ENCODE peak calls at places on chromosomes 12 and 14, in six cellular contexts. One of them, this sample, is unnamed.

GRCh38 chr12:93812616-93813015 is 135.4 kb downstream of the CRADD start:
- DNase-seq in activated naive CD4-positive, alpha-beta T cell: no peak
- DNase-seq in activated CD4-positive, alpha-beta T cell treated with anti-CD3 and anti-CD28 coated beads, Interleukin-2, amount 10 ng/mL, durations not matched to agents 7 days and 5 days: no peak
- DNase-seq in effector CD4-positive, alpha-beta T cell: no peak
- DNase-seq in hypothalamus: no peak
- DNase-seq in NCI-H446: no peak
- DNase-seq in this sample: peak

GRCh38 chr12:108599541-108599940 is 1.7 kb upstream of the TMEM119 start:
- DNase-seq in activated naive CD4-positive, alpha-beta T cell: no peak
- DNase-seq in activated CD4-positive, alpha-beta T cell treated with anti-CD3 and anti-CD28 coated beads, Interleukin-2, amount 10 ng/mL, durations not matched to agents 7 days and 5 days: no peak
- DNase-seq in effector CD4-positive, alpha-beta T cell: no peak
- DNase-seq in hypothalamus: no peak
- DNase-seq in NCI-H446: no peak
- DNase-seq in this sample: no peak

GRCh38 chr12:15525414-15525813 is 203.1 kb downstream of the PTPRO start:
- DNase-seq in activated naive CD4-positive, alpha-beta T cell: no peak
- DNase-seq in activated CD4-positive, alpha-beta T cell treated with anti-CD3 and anti-CD28 coated beads, Interleukin-2, amount 10 ng/mL, durations not matched to agents 7 days and 5 days: no peak
- DNase-seq in effector CD4-positive, alpha-beta T cell: no peak
- DNase-seq in hypothalamus: no peak
- DNase-seq in NCI-H446: no peak
- DNase-seq in this sample: no peak

GRCh38 chr14:64680013-64680674 is 24.1 kb upstream of the PLEKHG3 start:
- DNase-seq in activated naive CD4-positive, alpha-beta T cell: no peak
- DNase-seq in activated CD4-positive, alpha-beta T cell treated with anti-CD3 and anti-CD28 coated beads, Interleukin-2, amount 10 ng/mL, durations not matched to agents 7 days and 5 days: no peak
- DNase-seq in effector CD4-positive, alpha-beta T cell: no peak
- DNase-seq in hypothalamus: no peak
- DNase-seq in NCI-H446: peak
- DNase-seq in this sample: no peak

GRCh38 chr12:110565919-110566871 is 16.9 kb downstream of the PPTC7 start:
- DNase-seq in activated naive CD4-positive, alpha-beta T cell: no peak
- DNase-seq in activated CD4-positive, alpha-beta T cell treated with anti-CD3 and anti-CD28 coated beads, Interleukin-2, amount 10 ng/mL, durations not matched to agents 7 days and 5 days: no peak
- DNase-seq in effector CD4-positive, alpha-beta T cell: no peak
- DNase-seq in hypothalamus: no peak
- DNase-seq in NCI-H446: no peak
- DNase-seq in this sample: no peak

GRCh38 chr14:83147006-83147405 is 1613.4 kb upstream of the SEL1L start:
- DNase-seq in activated naive CD4-positive, alpha-beta T cell: no peak
- DNase-seq in activated CD4-positive, alpha-beta T cell treated with anti-CD3 and anti-CD28 coated beads, Interleukin-2, amount 10 ng/mL, durations not matched to agents 7 days and 5 days: no peak
- DNase-seq in effector CD4-positive, alpha-beta T cell: no peak
- DNase-seq in hypothalamus: no peak
- DNase-seq in NCI-H446: no peak
- DNase-seq in this sample: no peak

GRCh38 chr12:31220633-31221565 is 105.1 kb downstream of the SINHCAF start:
- DNase-seq in activated naive CD4-positive, alpha-beta T cell: no peak
- DNase-seq in activated CD4-positive, alpha-beta T cell treated with anti-CD3 and anti-CD28 coated beads, Interleukin-2, amount 10 ng/mL, durations not matched to agents 7 days and 5 days: no peak
- DNase-seq in effector CD4-positive, alpha-beta T cell: no peak
- DNase-seq in hypothalamus: no peak
- DNase-seq in NCI-H446: no peak
- DNase-seq in this sample: no peak

GRCh38 chr12:95390192-95390591 is 83.8 kb upstream of the METAP2 start:
- DNase-seq in activated naive CD4-positive, alpha-beta T cell: no peak
- DNase-seq in activated CD4-positive, alpha-beta T cell treated with anti-CD3 and anti-CD28 coated beads, Interleukin-2, amount 10 ng/mL, durations not matched to agents 7 days and 5 days: no peak
- DNase-seq in effector CD4-positive, alpha-beta T cell: no peak
- DNase-seq in hypothalamus: no peak
- DNase-seq in NCI-H446: no peak
- DNase-seq in this sample: no peak

GRCh38 chr14:101243587-101244338 is 317.5 kb upstream of the DIO3 start:
- DNase-seq in activated naive CD4-positive, alpha-beta T cell: no peak
- DNase-seq in activated CD4-positive, alpha-beta T cell treated with anti-CD3 and anti-CD28 coated beads, Interleukin-2, amount 10 ng/mL, durations not matched to agents 7 days and 5 days: no peak
- DNase-seq in effector CD4-positive, alpha-beta T cell: no peak
- DNase-seq in hypothalamus: no peak
- DNase-seq in NCI-H446: no peak
- DNase-seq in this sample: no peak

GRCh38 chr14:105313381-105314286 is 914 bp upstream of the PACS2 start:
- DNase-seq in activated naive CD4-positive, alpha-beta T cell: no peak
- DNase-seq in activated CD4-positive, alpha-beta T cell treated with anti-CD3 and anti-CD28 coated beads, Interleukin-2, amount 10 ng/mL, durations not matched to agents 7 days and 5 days: no peak
- DNase-seq in effector CD4-positive, alpha-beta T cell: peak
- DNase-seq in hypothalamus: no peak
- DNase-seq in NCI-H446: peak
- DNase-seq in this sample: no peak

GRCh38 chr12:62847709-62848108 is 87.2 kb downstream of the PPM1H start:
- DNase-seq in activated naive CD4-positive, alpha-beta T cell: no peak
- DNase-seq in activated CD4-positive, alpha-beta T cell treated with anti-CD3 and anti-CD28 coated beads, Interleukin-2, amount 10 ng/mL, durations not matched to agents 7 days and 5 days: no peak
- DNase-seq in effector CD4-positive, alpha-beta T cell: no peak
- DNase-seq in hypothalamus: no peak
- DNase-seq in NCI-H446: no peak
- DNase-seq in this sample: no peak

GRCh38 chr14:104125011-104125410 is 13.4 kb upstream of the KIF26A start:
- DNase-seq in activated naive CD4-positive, alpha-beta T cell: no peak
- DNase-seq in activated CD4-positive, alpha-beta T cell treated with anti-CD3 and anti-CD28 coated beads, Interleukin-2, amount 10 ng/mL, durations not matched to agents 7 days and 5 days: no peak
- DNase-seq in effector CD4-positive, alpha-beta T cell: no peak
- DNase-seq in hypothalamus: no peak
- DNase-seq in NCI-H446: no peak
- DNase-seq in this sample: no peak

GRCh38 chr12:40745386-40745785 is 53.1 kb downstream of the CNTN1 start:
- DNase-seq in activated naive CD4-positive, alpha-beta T cell: no peak
- DNase-seq in activated CD4-positive, alpha-beta T cell treated with anti-CD3 and anti-CD28 coated beads, Interleukin-2, amount 10 ng/mL, durations not matched to agents 7 days and 5 days: no peak
- DNase-seq in effector CD4-positive, alpha-beta T cell: no peak
- DNase-seq in hypothalamus: no peak
- DNase-seq in NCI-H446: no peak
- DNase-seq in this sample: no peak

GRCh38 chr12:127819066-127819465 is 447.9 kb upstream of the TMEM132C start:
- DNase-seq in activated naive CD4-positive, alpha-beta T cell: no peak
- DNase-seq in activated CD4-positive, alpha-beta T cell treated with anti-CD3 and anti-CD28 coated beads, Interleukin-2, amount 10 ng/mL, durations not matched to agents 7 days and 5 days: no peak
- DNase-seq in effector CD4-positive, alpha-beta T cell: no peak
- DNase-seq in hypothalamus: no peak
- DNase-seq in NCI-H446: no peak
- DNase-seq in this sample: no peak

GRCh38 chr14:63993992-63994391 is 141.2 kb downstream of the SYNE2 start:
- DNase-seq in activated naive CD4-positive, alpha-beta T cell: no peak
- DNase-seq in activated CD4-positive, alpha-beta T cell treated with anti-CD3 and anti-CD28 coated beads, Interleukin-2, amount 10 ng/mL, durations not matched to agents 7 days and 5 days: peak
- DNase-seq in effector CD4-positive, alpha-beta T cell: no peak
- DNase-seq in hypothalamus: no peak
- DNase-seq in NCI-H446: no peak
- DNase-seq in this sample: no peak